ENCODE peak calls at places on chromosome 18, in five cellular contexts. M, S, Y, R and X are unnamed samples.

GRCh38 chr18:8732442-8733360 is 27.3 kb downstream of the MTCL1 start:
- DNase-seq in Y (no peak), M (no peak), S (no peak), R (no peak), X (no peak)

GRCh38 chr18:26480897-26481795 is 67.2 kb downstream of the KCTD1 start:
- DNase-seq in R (no peak), M (peak), S (peak), Y (no peak), X (no peak)

GRCh38 chr18:55999641-56000040 is 411.6 kb upstream of the TCF4 start:
- DNase-seq in M (no peak), R (no peak), S (no peak), Y (no peak), X (no peak)

GRCh38 chr18:21449367-21450250 is 150.9 kb downstream of the ESCO1 start:
- DNase-seq in S (no peak), Y (no peak), M (no peak), R (peak), X (no peak)

GRCh38 chr18:49459404-49460171 is 857 bp downstream of the DYM start:
- DNase-seq in Y (no peak), M (no peak), R (peak), S (no peak), X (no peak)

GRCh38 chr18:59419386-59419785 is 60.3 kb upstream of the LMAN1 start:
- DNase-seq in M (no peak), Y (no peak), S (peak), R (peak), X (no peak)

GRCh38 chr18:8536226-8536625 is 73.0 kb upstream of the RAB12 start:
- DNase-seq in M (no peak), S (no peak), R (no peak), Y (no peak), X (no peak)

GRCh38 chr18:44936485-44936884 is 255.8 kb downstream of the SETBP1 start:
- DNase-seq in R (no peak), M (no peak), S (no peak), Y (no peak), X (no peak)

GRCh38 chr18:72867721-72868665 is at the start of gene NETO1:
- DNase-seq in M (no peak), Y (no peak), S (no peak), R (peak), X (no peak)

GRCh38 chr18:78246041-78246440 is 733.6 kb upstream of the SALL3 start:
- DNase-seq in S (no peak), Y (no peak), M (no peak), R (no peak), X (no peak)

GRCh38 chr18:10663750-10664149 is 137.9 kb downstream of the NAPG start:
- DNase-seq in Y (no peak), R (no peak), M (no peak), S (no peak), X (no peak)

GRCh38 chr18:56460590-56460989 is 177.8 kb downstream of the TXNL1 start:
- DNase-seq in M (no peak), Y (no peak), R (no peak), S (no peak), X (no peak)

GRCh38 chr18:42341423-42341822 is 386.4 kb downstream of the PIK3C3 start:
- DNase-seq in Y (no peak), R (no peak), S (no peak), M (no peak), X (no peak)

GRCh38 chr18:34928068-34928753 is 113.0 kb upstream of the MAPRE2 start:
- DNase-seq in Y (no peak), R (no peak), M (no peak), S (no peak), X (no peak)

GRCh38 chr18:1018211-1018651 is 113.6 kb downstream of the ADCYAP1 start:
- DNase-seq in M (no peak), S (peak), Y (no peak), R (peak), X (no peak)

GRCh38 chr18:8988262-8988871 is 114.1 kb upstream of the NDUFV2 start:
- DNase-seq in M (peak), S (peak), R (peak), Y (peak), X (peak)

GRCh38 chr18:69898241-69898861 is 49.3 kb downstream of the CD226 start:
- DNase-seq in R (no peak), M (no peak), S (no peak), Y (no peak), X (no peak)

GRCh38 chr18:63440897-63441296 is 18.6 kb upstream of the VPS4B start:
- DNase-seq in M (no peak), S (no peak), Y (no peak), R (no peak), X (no peak)

GRCh38 chr18:9135912-9136314 is 668 bp upstream of the ANKRD12 start:
- DNase-seq in S (peak), Y (no peak), R (peak), M (no peak), X (no peak)

GRCh38 chr18:76447268-76447890 is 47.7 kb downstream of the ZNF516 start:
- DNase-seq in S (peak), R (no peak), Y (no peak), M (no peak), X (no peak)

GRCh38 chr18:75407468-75408437 is 19.8 kb downstream of the SMIM21 start:
- DNase-seq in Y (no peak), S (peak), R (no peak), M (no peak), X (no peak)

GRCh38 chr18:61765097-61765496 is 127.7 kb downstream of the RNF152 start:
- DNase-seq in R (no peak), M (no peak), S (peak), Y (no peak), X (no peak)

GRCh38 chr18:72539861-72540260 is 4.3 kb downstream of the CBLN2 start:
- DNase-seq in R (no peak), S (no peak), M (no peak), Y (no peak), X (no peak)

GRCh38 chr18:7748252-7749000 is 181.3 kb downstream of the PTPRM start:
- DNase-seq in M (no peak), Y (no peak), S (no peak), R (no peak), X (no peak)

GRCh38 chr18:7452331-7452730 is 114.8 kb upstream of the PTPRM start:
- DNase-seq in S (peak), Y (no peak), M (no peak), R (no peak), X (no peak)

GRCh38 chr18:9520666-9521065 is 45.4 kb downstream of the RALBP1 start:
- DNase-seq in M (no peak), S (peak), R (no peak), Y (no peak), X (no peak)

GRCh38 chr18:58288922-58289797 is 245.1 kb downstream of the NEDD4L start:
- DNase-seq in Y (no peak), R (no peak), M (peak), S (peak), X (no peak)

GRCh38 chr18:46414863-46415262 is 242.2 kb downstream of the LOXHD1 start:
- DNase-seq in M (no peak), R (no peak), Y (no peak), S (no peak), X (no peak)

GRCh38 chr18:39051013-39051412 is 1485.4 kb upstream of the CELF4 start:
- DNase-seq in Y (no peak), M (no peak), R (no peak), S (no peak), X (no peak)

GRCh38 chr18:59008302-59008974 is 131.2 kb upstream of the SEC11C start:
- DNase-seq in S (peak), R (no peak), Y (no peak), M (no peak), X (no peak)

GRCh38 chr18:76398899-76399612 is 96.0 kb downstream of the ZNF516 start:
- DNase-seq in S (peak), R (peak), M (peak), Y (peak), X (peak)

GRCh38 chr18:63949068-63949737 is at the start of gene HMSD:
- DNase-seq in M (no peak), Y (peak), R (peak), S (no peak), X (no peak)